ENCODE peak calls at places on chromosomes 7 and 10, in ten cellular contexts. G, F, T, N, B, Q, Y, A, K and H are unnamed samples.

GRCh38 chr10:5565671-5566581 is 41.2 kb downstream of the CALML3 start:
- DNase-seq in G (no peak), F (peak; percentile 74), T (peak; percentile 100), N (peak; percentile 84), B (no peak), Q (no peak), Y (no peak), A (no peak), K (peak; percentile 36), H (peak; percentile 15)

GRCh38 chr10:17144757-17145156 is 15.1 kb upstream of the CUBN start:
- DNase-seq in G (no peak), F (no peak), T (peak; percentile 73), N (peak; percentile 55), B (no peak), Q (no peak), Y (no peak), A (no peak), K (no peak), H (no peak)

GRCh38 chr10:132712291-132712690 is 73.7 kb downstream of the NKX6-2 start:
- DNase-seq in G (no peak), F (peak; percentile 34), T (no peak), N (no peak), B (no peak), Q (no peak), Y (no peak), A (no peak), K (peak; percentile 15), H (no peak)

GRCh38 chr10:123726826-123727225 is 60.7 kb downstream of the GPR26 start:
- DNase-seq in G (no peak), F (no peak), T (no peak), N (no peak), B (no peak), Q (no peak), Y (no peak), A (no peak), K (no peak), H (no peak)

GRCh38 chr10:119781498-119781897 is 55.6 kb downstream of the INPP5F start:
- DNase-seq in G (no peak), F (no peak), T (no peak), N (no peak), B (no peak), Q (no peak), Y (no peak), A (no peak), K (no peak), H (no peak)

GRCh38 chr7:150876817-150877526 is 24.7 kb downstream of the AOC1 start:
- DNase-seq in G (peak; percentile 62), F (no peak), T (peak; percentile 69), N (peak; percentile 64), B (peak; percentile 84), Q (peak; percentile 89), Y (peak; percentile 81), A (peak; percentile 49), K (peak; percentile 88), H (peak; percentile 79)

GRCh38 chr10:95864906-95865813 is 42.6 kb upstream of the CC2D2B start:
- DNase-seq in G (peak; percentile 87), F (no peak), T (peak; percentile 59), N (peak; percentile 86), B (peak; percentile 16), Q (peak; percentile 69), Y (peak; percentile 36), A (no peak), K (peak; percentile 79), H (peak; percentile 61)

GRCh38 chr10:86113501-86113900 is 253.1 kb downstream of the GRID1 start:
- DNase-seq in G (no peak), F (no peak), T (no peak), N (no peak), B (no peak), Q (no peak), Y (no peak), A (no peak), K (peak; percentile 7), H (no peak)

GRCh38 chr10:125134916-125135770 is 25.2 kb downstream of the CTBP2 start:
- DNase-seq in G (no peak), F (no peak), T (no peak), N (no peak), B (no peak), Q (no peak), Y (no peak), A (peak; percentile 75), K (no peak), H (no peak)

GRCh38 chr10:125136087-125136486 is 24.3 kb downstream of the CTBP2 start:
- DNase-seq in G (no peak), F (no peak), T (no peak), N (no peak), B (no peak), Q (no peak), Y (no peak), A (no peak), K (no peak), H (no peak)

GRCh38 chr10:125135771-125136035 is 24.7 kb downstream of the CTBP2 start:
- DNase-seq in G (no peak), F (no peak), T (no peak), N (no peak), B (no peak), Q (no peak), Y (no peak), A (no peak), K (no peak), H (no peak)

GRCh38 chr10:125140151-125140550 is 20.2 kb downstream of the CTBP2 start:
- DNase-seq in G (no peak), F (no peak), T (no peak), N (no peak), B (no peak), Q (no peak), Y (no peak), A (no peak), K (no peak), H (no peak)

GRCh38 chr10:125137601-125138438 is 22.5 kb downstream of the CTBP2 start:
- DNase-seq in G (no peak), F (no peak), T (no peak), N (no peak), B (peak; percentile 54), Q (peak; percentile 87), Y (no peak), A (peak; percentile 81), K (no peak), H (no peak)
- H3K4me1 ChIP-seq in G (no peaks in the 10 kb centered on the region), F (peaks cover 2% of the 10 kb centered on the region), T (no peaks in the 10 kb centered on the region), N (peaks cover 6% of the 10 kb centered on the region), B (peaks cover 3% of the 10 kb centered on the region), Q (peaks cover 20% of the 10 kb centered on the region), Y (peaks cover 65% of the 10 kb centered on the region), A (peaks cover 16% of the 10 kb centered on the region), K (peaks cover 12% of the 10 kb centered on the region), H (peaks cover 27% of the 10 kb centered on the region)

GRCh38 chr10:30436200-30436599 is 2.2 kb downstream of the MAP3K8 start:
- DNase-seq in G (no peak), F (no peak), T (no peak), N (peak; percentile 60), B (no peak), Q (peak; percentile 43), Y (peak; percentile 26), A (no peak), K (peak; percentile 71), H (peak; percentile 78)

GRCh38 chr10:30436688-30437038 is 2.7 kb downstream of the MAP3K8 start:
- DNase-seq in G (no peak), F (no peak), T (no peak), N (no peak), B (no peak), Q (no peak), Y (no peak), A (no peak), K (no peak), H (no peak)

GRCh38 chr10:30439931-30440330 is 5.9 kb downstream of the MAP3K8 start:
- DNase-seq in G (no peak), F (no peak), T (no peak), N (no peak), B (no peak), Q (no peak), Y (no peak), A (no peak), K (no peak), H (no peak)

GRCh38 chr10:30437039-30437781 is 3.2 kb downstream of the MAP3K8 start:
- DNase-seq in G (peak; percentile 77), F (no peak), T (no peak), N (peak; percentile 75), B (no peak), Q (peak; percentile 59), Y (no peak), A (no peak), K (no peak), H (no peak)

DNA sequence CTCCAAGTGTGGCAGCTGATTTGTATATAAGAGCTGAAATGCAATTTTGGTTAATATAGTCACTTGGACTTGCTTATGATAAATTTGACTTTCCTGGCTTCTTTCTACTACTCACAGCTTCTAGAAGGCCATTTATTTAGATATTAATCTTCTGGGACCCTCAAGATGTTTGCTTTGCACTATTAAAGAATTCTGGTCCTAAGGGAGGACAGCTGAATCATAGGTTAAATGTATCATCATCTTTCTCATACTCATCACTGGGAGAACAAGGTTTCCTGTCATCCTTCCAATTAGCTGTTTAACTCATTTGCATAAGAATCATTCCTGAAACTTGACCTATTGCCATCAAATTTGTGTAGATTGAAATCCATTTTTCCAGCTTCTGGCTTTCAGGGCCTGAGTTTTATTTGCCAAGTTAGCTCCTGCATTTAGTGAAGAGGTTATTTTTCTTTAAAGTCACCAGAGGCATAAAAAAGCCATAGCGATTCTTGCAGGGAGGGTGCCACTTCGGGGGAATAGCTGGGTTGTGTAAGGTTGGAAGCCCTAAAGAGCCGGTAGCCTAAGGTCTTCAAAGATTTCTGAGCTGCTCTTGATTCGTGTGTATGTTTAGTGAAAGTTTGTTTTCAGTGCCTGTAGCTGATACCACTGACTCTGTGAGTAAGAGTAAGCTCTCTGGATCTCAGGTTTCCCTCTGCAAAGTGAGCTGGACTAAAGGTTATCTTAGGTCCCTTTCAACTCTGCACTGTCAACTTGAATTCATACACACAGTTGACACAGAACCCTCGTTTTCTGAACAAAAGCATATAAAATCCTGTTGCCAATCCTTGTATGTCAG is 4.2 kb downstream of the MAP3K8 start:
- DNase-seq in G (no peak), F (no peak), T (no peak), N (peak; percentile 67), B (no peak), Q (no peak), Y (no peak), A (no peak), K (no peak), H (peak; percentile 64)
- H3K4me3 ChIP-seq in G (peak overlapping the region; percentile 94), F (peak overlapping the region; percentile 91), T (no peak overlapping the region), N (no peak overlapping the region), B (no peak overlapping the region), Q (no peak overlapping the region), Y (peak overlapping the region; percentile 96), A (no peak overlapping the region), K (peak overlapping the region; percentile 91), H (no peak overlapping the region)

GRCh38 chr10:126027707-126028106 is 131.3 kb downstream of the FANK1 start:
- DNase-seq in G (no peak), F (no peak), T (no peak), N (no peak), B (no peak), Q (no peak), Y (no peak), A (no peak), K (no peak), H (no peak)

GRCh38 chr10:126029999-126030398 is 133.6 kb downstream of the FANK1 start:
- DNase-seq in G (no peak), F (no peak), T (no peak), N (no peak), B (no peak), Q (no peak), Y (no peak), A (no peak), K (no peak), H (no peak)
- TF ChIP-seq CTCF in G (no peak), F (no peak), T (no peak), N (no peak), B (no peak), Q (no peak), Y (no peak), A (no peak), K (no peak), H (no peak)

DNA sequence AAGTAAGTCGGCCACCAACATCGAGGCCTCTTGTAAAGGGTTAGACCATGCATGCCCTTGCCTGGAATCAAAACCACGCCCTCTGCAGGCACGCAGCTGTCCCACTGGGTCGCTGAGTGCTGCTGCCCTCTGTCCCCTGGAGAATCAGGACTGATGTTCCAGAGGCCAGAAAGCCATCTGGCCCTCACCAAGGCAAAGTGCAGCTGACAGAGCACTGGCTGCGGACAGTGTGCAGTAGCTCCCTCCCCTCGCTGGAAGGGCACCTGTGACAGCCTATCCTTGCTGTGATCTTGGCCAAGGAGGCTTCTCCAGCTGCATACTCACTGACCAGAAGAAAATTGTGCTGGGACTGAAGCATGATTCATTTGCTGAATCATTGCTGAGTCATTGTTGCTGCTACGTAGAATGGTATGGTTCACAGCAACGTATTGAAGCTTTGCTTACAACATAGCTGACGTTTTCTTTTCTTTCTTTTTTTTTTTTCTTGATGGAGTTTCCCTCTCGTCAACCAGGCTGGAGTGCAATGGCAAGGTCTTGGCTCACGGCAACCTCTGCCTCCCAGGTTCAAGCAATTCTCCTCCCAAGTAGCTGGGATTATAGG is 30.4 kb downstream of the DDC start:
- DNase-seq in G (no peak), F (no peak), T (peak; percentile 99), N (peak; percentile 100), B (peak; percentile 88), Q (peak; percentile 94), Y (no peak), A (no peak), K (peak; percentile 67), H (peak; percentile 98)
- H3K4me1 ChIP-seq in G (no peaks in the 10 kb centered on the region), F (no peaks in the 10 kb centered on the region), T (peaks cover 37% of the 10 kb centered on the region), N (peaks cover 5% of the 10 kb centered on the region), B (peaks cover 51% of the 10 kb centered on the region), Q (peaks cover 13% of the 10 kb centered on the region), Y (no peaks in the 10 kb centered on the region), A (no peaks in the 10 kb centered on the region), K (no peaks in the 10 kb centered on the region), H (no peaks in the 10 kb centered on the region)